ENCODE peak calls at places on chromosomes 11 and 22, in six cellular contexts. A, S, D, M, K and J are unnamed samples.
A peak's percentile ranks its signal among the peaks of the same experiment; 100 is the strongest.

GRCh38 chr11:11171854-11172253 is 181.2 kb downstream of the CSNK2A3 start:
- DNase-seq in A (no peak), S (no peak), D (no peak), M (no peak), K (no peak), J (no peak)

GRCh38 chr22:28333106-28333505 is 346.5 kb downstream of the TTC28 start:
- DNase-seq in A (no peak), S (no peak), D (no peak), M (no peak), K (no peak), J (no peak)

GRCh38 chr11:2325719-2326118 is 23.9 kb downstream of the TSPAN32 start:
- DNase-seq in A (peak; percentile 81), S (peak; percentile 50), D (peak; percentile 35), M (no peak), K (no peak), J (no peak)

GRCh38 chr22:35301370-35301874 is 1.7 kb downstream of the TOM1 start:
- DNase-seq in A (peak; percentile 79), S (no peak), D (peak; percentile 96), M (no peak), K (no peak), J (no peak)

GRCh38 chr11:102489469-102490145 is 37.0 kb upstream of the TMEM123 start:
- DNase-seq in A (no peak), S (no peak), D (no peak), M (no peak), K (no peak), J (no peak)

GRCh38 chr11:1222491-1223345 is at the start of gene MUC5B:
- DNase-seq in A (peak; percentile 62), S (no peak), D (no peak), M (peak; percentile 64), K (no peak), J (no peak)

GRCh38 chr11:19432370-19433163 is 191.8 kb upstream of the E2F8 start:
- DNase-seq in A (peak; percentile 72), S (no peak), D (peak; percentile 94), M (no peak), K (no peak), J (no peak)

GRCh38 chr11:95089620-95090542 is at the start of gene ENDOD1:
- DNase-seq in A (peak; percentile 90), S (peak; percentile 83), D (peak; percentile 74), M (peak; percentile 96), K (peak; percentile 90), J (peak; percentile 88)

GRCh38 chr11:70894566-70894965 is 357.8 kb downstream of the SHANK2 start:
- DNase-seq in A (no peak), S (no peak), D (no peak), M (peak; percentile 18), K (no peak), J (no peak)

GRCh38 chr11:74090701-74091100 is 80.1 kb downstream of the C2CD3 start:
- DNase-seq in A (peak; percentile 52), S (no peak), D (peak; percentile 29), M (no peak), K (no peak), J (no peak)

GRCh38 chr11:133778161-133778560 is 67.2 kb downstream of the SPATA19 start:
- DNase-seq in A (no peak), S (no peak), D (no peak), M (no peak), K (peak; percentile 59), J (no peak)

GRCh38 chr11:111026241-111026640 is 219.3 kb upstream of the POU2AF2 start:
- DNase-seq in A (no peak), S (no peak), D (no peak), M (no peak), K (no peak), J (no peak)

GRCh38 chr11:47616726-47617416 is 22.7 kb upstream of the C1QTNF4 start:
- DNase-seq in A (peak; percentile 46), S (no peak), D (peak; percentile 85), M (no peak), K (peak; percentile 49), J (no peak)

GRCh38 chr22:24289781-24290181 is 19.1 kb downstream of the SPECC1L start:
- DNase-seq in A (no peak), S (no peak), D (no peak), M (no peak), K (no peak), J (no peak)
- H3K27ac ChIP-seq in A (no peak overlapping the region), S (peak overlapping the region; percentile 88), D (peak overlapping the region; percentile 57), M (peak overlapping the region; percentile 26), K (no peak overlapping the region), J (peak overlapping the region; percentile 61)

GRCh38 chr22:44667276-44667675 is 34.7 kb upstream of the PRR5 start:
- DNase-seq in A (no peak), S (no peak), D (no peak), M (peak; percentile 46), K (no peak), J (no peak)
- H3K4me3 ChIP-seq in A (no peak overlapping the region), S (no peak overlapping the region), D (no peak overlapping the region), M (no peak overlapping the region), K (peak overlapping the region; percentile 60), J (no peak overlapping the region)

GRCh38 chr22:25122136-25122764 is 77.4 kb upstream of the CRYBB3 start:
- DNase-seq in A (no peak), S (no peak), D (no peak), M (no peak), K (no peak), J (no peak)

GRCh38 chr22:25123677-25124076 is 76.0 kb upstream of the CRYBB3 start:
- DNase-seq in A (no peak), S (no peak), D (no peak), M (no peak), K (no peak), J (no peak)

GRCh38 chr22:25126510-25126909 is 73.1 kb upstream of the CRYBB3 start:
- DNase-seq in A (no peak), S (no peak), D (no peak), M (no peak), K (no peak), J (no peak)

GRCh38 chr22:25127274-25127673 is 72.4 kb upstream of the CRYBB3 start:
- DNase-seq in A (no peak), S (no peak), D (no peak), M (no peak), K (no peak), J (no peak)

DNA sequence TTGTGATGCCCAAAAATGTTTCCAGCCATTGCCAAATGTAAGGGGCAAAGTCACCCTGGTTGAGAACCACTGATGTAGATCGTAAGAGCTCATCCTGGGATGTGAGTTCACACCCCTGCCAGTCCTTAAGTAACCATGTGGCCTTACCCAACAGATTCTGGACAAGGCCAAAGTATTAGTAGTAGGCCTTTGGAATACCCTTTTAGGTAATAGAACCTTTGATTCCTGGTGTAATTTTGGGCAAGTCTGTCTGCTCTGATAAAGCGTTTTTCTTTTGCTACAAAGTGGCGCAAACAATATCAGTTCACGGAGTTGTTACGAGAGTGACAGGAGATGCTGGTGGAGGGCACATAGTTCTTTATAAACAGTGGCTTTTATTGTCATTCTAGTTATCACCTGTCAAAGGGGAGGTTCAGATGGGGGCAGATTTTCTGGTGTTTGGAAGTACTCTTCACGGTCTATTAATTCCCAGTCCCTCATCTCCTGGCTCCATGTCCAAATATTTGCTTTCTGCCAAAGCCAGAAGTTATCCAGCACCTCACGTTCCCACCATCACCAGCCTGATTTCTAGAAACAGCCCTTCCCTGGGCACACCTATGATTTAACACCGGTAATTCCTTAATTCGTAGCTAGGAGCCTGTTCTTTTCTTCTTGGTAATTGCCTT is 73.8 kb upstream of the CRYBB3 start:
- DNase-seq in A (no peak), S (no peak), D (no peak), M (no peak), K (no peak), J (no peak)
- H3K27ac ChIP-seq in A (no peak overlapping the region), S (no peak overlapping the region), D (no peak overlapping the region), M (no peak overlapping the region), K (no peak overlapping the region), J (peak overlapping the region; percentile 18)

GRCh38 chr11:125570952-125571351 is 1.7 kb downstream of the EI24 start:
- DNase-seq in A (no peak), S (no peak), D (no peak), M (no peak), K (no peak), J (no peak)
- H3K4me3 ChIP-seq in A (peak overlapping the region; percentile 90), S (no peak overlapping the region), D (no peak overlapping the region), M (no peak overlapping the region), K (no peak overlapping the region), J (no peak overlapping the region)

GRCh38 chr11:12684821-12685220 is 10.6 kb downstream of the TEAD1 start:
- DNase-seq in A (no peak), S (no peak), D (no peak), M (no peak), K (no peak), J (no peak)
- H3K27ac ChIP-seq in A (peak overlapping the region; percentile 85), S (no peak overlapping the region), D (peak overlapping the region; percentile 47), M (no peak overlapping the region), K (no peak overlapping the region), J (no peak overlapping the region)

GRCh38 chr11:66561178-66561974 is 7.0 kb downstream of the CTSF start:
- DNase-seq in A (no peak), S (no peak), D (no peak), M (no peak), K (no peak), J (peak; percentile 70)

GRCh38 chr11:66561975-66562248 is 6.5 kb downstream of the CTSF start:
- DNase-seq in A (no peak), S (no peak), D (no peak), M (no peak), K (no peak), J (no peak)

GRCh38 chr11:66559862-66560676 is 8.3 kb downstream of the CTSF start:
- DNase-seq in A (no peak), S (no peak), D (no peak), M (no peak), K (no peak), J (peak; percentile 70)

GRCh38 chr11:66557733-66558326 is 10.6 kb downstream of the CTSF start:
- DNase-seq in A (no peak), S (no peak), D (no peak), M (no peak), K (no peak), J (peak; percentile 70)

DNA sequence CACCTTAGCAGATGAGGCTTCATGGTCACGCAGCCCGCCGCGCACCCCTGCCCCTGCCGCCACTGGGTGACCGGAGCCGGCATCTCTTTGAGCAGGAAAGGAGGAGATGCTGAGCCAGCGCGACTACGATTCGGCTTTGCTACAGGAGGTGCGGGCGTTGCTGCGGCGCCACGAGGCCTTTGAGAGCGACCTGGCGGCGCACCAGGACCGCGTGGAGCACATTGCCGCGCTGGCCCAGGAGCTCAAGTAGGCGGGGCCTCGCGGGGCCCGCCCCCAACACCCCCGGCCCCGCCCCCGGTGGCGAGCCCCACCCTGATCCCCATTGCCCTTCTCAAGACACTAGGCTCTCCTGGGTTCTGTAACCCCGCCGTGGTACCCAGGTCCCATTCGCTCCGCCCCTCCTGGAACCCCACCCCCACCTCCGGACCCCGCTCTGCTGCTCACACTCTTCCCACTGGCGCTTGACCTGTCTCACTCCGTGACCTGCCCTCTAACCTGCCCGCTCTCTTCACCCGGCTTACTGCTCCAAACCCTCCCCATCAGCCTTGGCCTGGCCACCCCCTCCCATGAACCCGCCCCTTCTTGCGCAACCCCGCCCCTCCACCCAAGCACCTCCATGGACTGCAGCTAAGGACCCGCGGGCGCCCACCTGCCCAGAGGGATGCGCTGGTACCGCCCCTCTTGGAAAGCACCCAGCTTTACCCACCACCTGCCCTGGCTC is 9.1 kb downstream of the CTSF start:
- DNase-seq in A (no peak), S (peak; percentile 27), D (no peak), M (no peak), K (no peak), J (peak; percentile 61)
- H3K4me3 ChIP-seq in A (no peak overlapping the region), S (peak overlapping the region; percentile 43), D (no peak overlapping the region), M (no peak overlapping the region), K (no peak overlapping the region), J (peak overlapping the region; percentile 57)